ENCODE peak calls at places on chromosomes 5 and 9, in nine cellular contexts. O is aorta, W is psoas muscle, P is DMS 273 treated with DMSO at 0.1 percent for 48 hours, C is lower lobe of right lung, T is GM03348, K is foreskin fibroblast, R is Ammon's horn, J is OCI-LY7. D is an unnamed sample.
A peak's percentile ranks its signal among the peaks of the same experiment; 100 is the strongest.

GRCh38 chr5:74622122-74622521 is 18.4 kb downstream of the ENC1 start:
- DNase-seq in J (no peak), C (no peak), R (no peak), T (peak; percentile 31), K (no peak), P (no peak), O (no peak), W (no peak), D (no peak)

GRCh38 chr5:167571824-167572223 is 719.6 kb upstream of the WWC1 start:
- DNase-seq in W (no peak), P (no peak), O (no peak), K (no peak), J (no peak), C (no peak), T (no peak), R (no peak), D (no peak)

GRCh38 chr5:57442080-57442839 is 40.4 kb downstream of the ACTBL2 start:
- DNase-seq in R (no peak), J (no peak), C (no peak), P (peak; percentile 59), K (peak; percentile 95), O (no peak), T (peak; percentile 85), W (no peak), D (peak; percentile 77)

GRCh38 chr5:67413749-67414148 is 217.2 kb upstream of the CD180 start:
- DNase-seq in C (no peak), J (no peak), R (no peak), K (no peak), T (no peak), O (no peak), W (no peak), P (no peak), D (no peak)

GRCh38 chr5:38393636-38394035 is 135.3 kb downstream of the EGFLAM start:
- DNase-seq in T (no peak), W (no peak), O (no peak), C (no peak), J (no peak), K (no peak), R (no peak), P (no peak), D (no peak)

GRCh38 chr9:76562511-76562911 is 103.5 kb downstream of the GCNT1 start:
- DNase-seq in T (peak; percentile 68), W (no peak), C (no peak), J (no peak), K (peak; percentile 74), O (no peak), P (no peak), R (peak; percentile 4), D (peak; percentile 73)

GRCh38 chr5:154174091-154174490 is 16.4 kb upstream of the GALNT10 start:
- DNase-seq in R (no peak), P (no peak), K (peak; percentile 35), C (no peak), T (no peak), J (no peak), W (no peak), O (no peak), D (no peak)

GRCh38 chr9:95316794-95317118 is 753 bp downstream of the FANCC start:
- DNase-seq in P (peak; percentile 75), J (peak; percentile 76), R (peak; percentile 24), O (peak; percentile 73), W (peak; percentile 63), T (peak; percentile 86), K (peak; percentile 70), C (peak; percentile 80), D (peak; percentile 47)

GRCh38 chr5:95863383-95863757 is 40.8 kb upstream of the GLRX start:
- DNase-seq in J (no peak), K (peak; percentile 79), W (no peak), R (peak; percentile 61), O (peak; percentile 61), P (no peak), C (no peak), T (peak; percentile 71), D (no peak)

GRCh38 chr5:169584998-169585451 is 1.5 kb downstream of the SPDL1 start:
- DNase-seq in T (no peak), W (no peak), R (no peak), O (no peak), J (no peak), C (no peak), P (no peak), K (no peak), D (no peak)

GRCh38 chr9:115189686-115190085 is 71.7 kb upstream of the TNC start:
- DNase-seq in O (no peak), J (no peak), R (no peak), W (no peak), C (no peak), P (no peak), T (no peak), K (peak; percentile 25), D (no peak)

GRCh38 chr5:120767171-120767820 is 303.2 kb downstream of the PRR16 start:
- DNase-seq in K (peak; percentile 87), J (no peak), O (no peak), W (no peak), C (no peak), P (no peak), R (no peak), T (no peak), D (peak; percentile 34)